ENCODE peak calls at places on chromosomes 1 and 21, in four cellular contexts. W is HepG2, M is WTC11, J is A549. U is an unnamed sample.

GRCh38 chr1:53094533-53094919 is 32.5 kb downstream of the PODN start:
- DNase-seq in W (no peak), J (no peak), M (no peak), U (no peak)

GRCh38 chr1:182604128-182604834 is at the start of gene RGS16:
- DNase-seq in J (peak), W (no peak), M (peak), U (peak)

GRCh38 chr21:42684109-42684916 is 30.9 kb downstream of the PDE9A start:
- DNase-seq in J (no peak), M (no peak), W (no peak), U (no peak)

GRCh38 chr1:5938068-5938740 is 54.0 kb downstream of the NPHP4 start:
- DNase-seq in M (no peak), W (no peak), J (no peak), U (no peak)

GRCh38 chr1:12630946-12631540 is 12.8 kb upstream of the AADACL4 start:
- DNase-seq in W (no peak), J (no peak), M (no peak), U (no peak)

GRCh38 chr1:50967416-50968020 is 2.5 kb upstream of the CDKN2C start:
- DNase-seq in J (no peak), M (no peak), W (no peak), U (peak)

GRCh38 chr1:18528616-18529015 is 47.9 kb downstream of the KLHDC7A start:
- DNase-seq in M (no peak), W (no peak), J (no peak), U (peak)

GRCh38 chr21:18350216-18350615 is 53.4 kb downstream of the TMPRSS15 start:
- DNase-seq in M (no peak), J (no peak), W (no peak), U (no peak)

GRCh38 chr1:94801919-94802546 is 18.1 kb upstream of the SLC44A3 start:
- DNase-seq in J (peak), M (peak), W (peak), U (no peak)

DNA sequence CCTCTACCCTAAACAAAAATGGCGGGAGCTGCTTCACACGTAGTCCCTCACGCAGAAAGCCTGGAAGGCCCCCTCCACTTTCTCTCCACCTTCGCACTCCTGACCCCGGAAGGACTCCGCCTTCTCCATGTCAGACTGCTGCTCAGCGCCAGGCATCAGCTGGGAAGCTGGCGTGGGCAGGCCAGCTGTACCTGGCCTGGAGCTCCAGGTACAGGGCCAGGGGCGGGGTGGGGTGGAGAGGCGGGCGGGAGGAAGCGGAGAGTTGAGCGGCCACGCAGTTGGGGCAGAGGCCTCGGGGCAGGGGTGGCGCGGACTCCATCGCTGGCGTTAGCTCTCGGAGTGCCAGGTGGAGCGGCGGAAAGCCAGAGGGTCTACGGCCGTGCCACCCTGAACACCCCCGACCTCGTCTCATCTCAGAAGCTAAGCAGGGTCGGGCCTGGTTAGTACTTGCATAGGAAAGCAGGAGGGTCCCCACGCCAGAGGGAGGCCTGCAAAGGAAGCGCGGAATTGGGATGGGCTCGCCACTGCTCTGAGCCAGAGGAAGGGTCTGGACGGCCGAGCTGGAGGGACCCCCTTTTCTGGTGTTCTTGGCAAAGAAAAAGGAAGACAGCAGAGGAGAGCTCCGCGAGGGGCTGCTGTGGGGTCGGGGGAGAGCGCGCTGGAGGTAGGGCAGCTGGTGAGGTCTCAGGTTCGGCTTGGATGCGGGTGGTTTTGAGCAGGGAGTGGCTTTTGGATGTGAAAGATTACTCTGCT is at the start of gene MIGA1:
- DNase-seq in M (peak), W (peak), J (peak), U (peak)
- TF ChIP-seq NR3C1 in M (no peak), W (no peak), J (no peak), U (no peak)

GRCh38 chr1:116921301-116921885 is 11.7 kb downstream of the PTGFRN start:
- DNase-seq in M (no peak), W (peak), J (no peak), U (no peak)

GRCh38 chr1:116920211-116920610 is 10.5 kb downstream of the PTGFRN start:
- DNase-seq in W (no peak), M (no peak), J (no peak), U (no peak)

GRCh38 chr1:116919802-116920201 is 10.1 kb downstream of the PTGFRN start:
- DNase-seq in J (no peak), M (no peak), W (peak), U (peak)

GRCh38 chr1:116916533-116917460 is 7.1 kb downstream of the PTGFRN start:
- DNase-seq in W (peak), M (no peak), J (no peak), U (no peak)

GRCh38 chr1:116918714-116919357 is 9.1 kb downstream of the PTGFRN start:
- DNase-seq in M (no peak), J (no peak), W (no peak), U (peak)
- TF ChIP-seq NR3C1 in M (no peak), J (no peak), W (no peak), U (no peak)

DNA sequence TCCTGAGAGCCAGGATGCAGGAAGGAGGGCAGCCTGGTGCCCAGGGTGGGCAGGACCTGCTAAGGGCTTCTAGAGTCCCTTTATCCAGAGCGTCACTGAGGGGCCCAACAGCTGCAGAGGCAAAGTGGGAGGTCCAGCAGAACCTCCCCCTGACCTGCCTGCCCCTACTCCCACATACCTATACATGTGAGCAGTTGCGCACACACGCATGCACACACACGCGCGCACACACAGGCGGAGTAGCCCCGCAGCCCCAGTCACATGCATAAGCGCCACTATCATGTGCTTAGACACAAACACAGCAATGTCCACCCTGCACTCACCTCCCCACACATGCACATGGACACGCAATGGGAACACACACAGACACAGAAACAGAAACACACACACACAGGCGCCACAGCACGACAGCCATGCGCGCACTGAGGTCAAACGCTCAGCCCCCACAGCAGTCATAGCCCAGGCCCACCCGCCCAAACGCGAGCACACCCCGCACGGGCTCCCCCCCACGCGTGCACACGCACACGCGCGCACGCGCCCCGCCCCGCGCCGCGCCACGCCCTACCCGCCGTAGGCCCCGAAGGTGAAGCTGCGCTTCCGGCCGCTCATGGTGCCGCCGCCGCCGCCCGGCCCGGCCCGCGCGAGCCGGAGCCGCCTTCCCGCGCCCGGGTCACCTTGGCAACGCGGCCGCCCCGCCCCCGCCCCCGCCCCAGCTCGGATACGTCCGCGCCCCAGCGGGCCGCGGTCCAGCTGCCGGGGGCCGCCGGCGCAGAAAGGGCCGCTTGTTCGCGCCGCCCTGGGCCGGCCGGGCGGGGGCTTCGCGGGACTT is 17.7 kb downstream of the RAP1GAP start:
- DNase-seq in W (no peak), M (peak), J (no peak), U (peak)
- TF ChIP-seq NR3C1 in W (no peak), M (no peak), J (no peak), U (no peak)

DNA sequence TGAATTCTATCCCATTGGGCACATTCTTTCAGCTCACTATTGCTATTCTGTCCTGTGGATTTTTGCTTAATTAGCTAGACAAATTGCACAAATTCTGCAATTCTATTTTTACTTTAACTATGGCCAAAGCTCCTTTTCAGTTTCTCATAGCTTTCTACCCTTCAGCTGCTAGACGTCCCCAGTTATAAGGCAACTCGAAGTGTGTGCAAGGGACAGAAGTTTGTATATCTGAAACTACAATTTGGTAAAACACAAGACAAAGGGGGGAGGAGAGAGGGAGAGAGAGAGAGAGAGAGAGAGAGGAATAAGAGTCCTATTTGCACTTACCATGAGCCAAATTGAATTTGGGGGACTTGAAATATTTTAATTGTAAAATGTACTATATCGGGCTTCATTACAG is 91.8 kb downstream of the SETD4 start:
- DNase-seq in W (no peak), M (no peak), J (no peak), U (no peak)
- TF ChIP-seq NR3C1 in W (no peak), M (no peak), J (no peak), U (no peak)

GRCh38 chr21:45827881-45828579 is 153.5 kb upstream of the COL6A1 start:
- DNase-seq in M (no peak), J (no peak), W (no peak), U (no peak)
- TF ChIP-seq NR3C1 in M (no peak), J (no peak), W (no peak), U (no peak)

DNA sequence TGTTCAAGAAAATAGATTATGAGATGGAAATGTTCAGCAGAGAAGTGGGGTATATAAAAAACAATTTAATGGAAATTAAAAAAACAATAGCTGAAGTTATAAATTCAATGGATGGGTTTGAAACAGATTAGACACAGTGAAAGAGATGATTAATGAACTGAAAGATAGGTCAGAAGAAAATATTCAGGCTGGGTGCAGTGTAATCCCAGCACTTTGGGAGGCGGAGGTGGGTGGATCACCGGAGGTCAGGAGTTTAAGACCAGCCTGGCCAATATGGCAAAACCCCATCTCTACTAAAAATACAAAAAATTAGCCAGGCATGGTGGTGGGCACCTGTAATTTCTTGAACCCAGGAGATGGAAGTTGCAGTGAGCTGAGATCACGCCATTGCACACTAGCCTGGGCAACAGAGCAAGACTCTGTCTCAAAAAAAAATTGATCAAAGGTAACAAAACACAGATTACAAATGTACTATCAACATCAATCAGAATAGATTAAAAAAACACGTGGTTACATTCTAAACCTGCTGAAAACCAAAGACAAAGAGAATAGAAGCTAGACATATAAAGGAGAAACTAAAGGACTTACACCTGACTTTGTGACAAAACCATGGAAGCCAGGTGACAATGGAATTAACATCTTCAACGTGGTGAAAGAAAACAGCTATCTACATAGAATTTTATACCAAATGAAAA is 4.8 kb upstream of the SUMO3 start:
- DNase-seq in M (no peak), J (no peak), W (no peak), U (peak)
- TF ChIP-seq NR3C1 in M (no peak), J (no peak), W (no peak), U (no peak)

DNA sequence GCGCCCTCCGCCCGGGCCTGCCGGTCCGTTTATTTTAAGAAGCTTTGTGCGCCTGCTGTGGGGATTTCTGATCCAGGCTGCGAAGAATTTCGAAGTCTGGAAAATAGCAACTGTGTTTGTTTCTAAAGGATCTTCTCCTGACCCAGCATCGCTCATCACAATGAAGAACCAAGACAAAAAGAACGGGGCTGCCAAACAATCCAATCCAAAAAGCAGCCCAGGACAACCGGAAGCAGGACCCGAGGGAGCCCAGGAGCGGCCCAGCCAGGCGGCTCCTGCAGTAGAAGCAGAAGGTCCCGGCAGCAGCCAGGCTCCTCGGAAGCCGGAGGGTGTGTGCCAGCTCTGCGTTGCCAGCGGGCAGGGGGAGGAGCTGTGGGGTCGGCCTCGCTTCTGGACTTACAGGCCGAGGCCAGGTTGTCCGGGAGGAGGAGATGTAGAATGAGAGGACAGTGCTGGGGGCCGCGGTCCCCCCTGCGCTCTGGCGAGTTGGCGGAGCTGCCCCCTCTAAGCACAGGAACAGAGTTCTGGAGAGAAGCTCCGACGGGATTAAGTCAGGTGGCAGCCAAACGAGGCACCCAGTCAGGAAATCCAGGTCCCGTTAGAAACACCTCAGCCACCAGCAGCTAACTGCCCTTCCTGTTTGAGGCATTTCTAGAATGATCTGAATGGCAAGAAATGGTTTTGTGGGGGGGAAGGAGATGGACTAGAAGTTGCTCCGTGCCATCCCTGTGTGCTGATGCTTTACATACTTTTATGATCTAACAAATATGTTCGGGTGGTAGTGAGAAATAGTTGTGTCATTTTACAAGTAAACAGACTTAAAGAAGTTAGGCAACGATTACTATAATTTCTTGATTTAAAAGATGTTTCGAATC is 948 bp downstream of the TXLNA start:
- DNase-seq in W (peak), J (peak), M (peak), U (peak)
- TF ChIP-seq NR3C1 in W (no peak), J (no peak), M (no peak), U (no peak)

DNA sequence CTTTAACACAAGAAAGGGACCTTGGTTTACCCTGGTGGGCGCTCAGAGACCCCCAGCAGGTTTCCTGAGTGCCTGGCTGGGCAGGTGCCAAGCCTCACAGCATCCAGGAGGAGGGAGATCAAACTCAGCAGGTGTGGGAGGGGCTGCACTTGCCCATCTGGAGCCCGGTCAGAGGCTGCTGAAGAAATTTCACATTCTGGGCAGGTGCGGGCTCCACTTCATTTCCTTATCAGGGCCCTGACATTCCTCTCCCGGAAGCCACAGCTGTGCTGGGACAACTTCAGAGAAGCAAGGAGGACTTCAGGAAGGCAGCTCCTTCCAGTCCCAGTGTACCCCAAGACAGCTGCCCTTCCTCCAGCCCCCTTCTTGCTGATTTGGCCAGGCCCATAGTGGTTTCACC is 82.9 kb downstream of the ITPKB start:
- DNase-seq in M (no peak), W (no peak), J (no peak), U (no peak)
- TF ChIP-seq NR3C1 in M (no peak), W (no peak), J (no peak), U (no peak)